ENCODE peak calls at places on chromosomes 1 and 21, in seven cellular contexts. I, B, T, E, Z, P and L are unnamed samples.

GRCh38 chr1:100443739-100444571 is 91.6 kb downstream of the CDC14A start:
- DNase-seq in B (peak; percentile 86), T (no peak), I (no peak), P (no peak), E (peak; percentile 35), Z (peak; percentile 74), L (peak; percentile 75)

GRCh38 chr1:82108843-82109242 is 308.1 kb downstream of the ADGRL2 start:
- DNase-seq in B (no peak), P (no peak), T (no peak), I (no peak), E (no peak), Z (no peak), L (no peak)

GRCh38 chr21:29423051-29423450 is 124.3 kb downstream of the BACH1 start:
- DNase-seq in I (no peak), Z (no peak), E (no peak), B (no peak), P (no peak), T (no peak), L (no peak)

GRCh38 chr1:3313579-3313955 is 140.9 kb upstream of the ARHGEF16 start:
- DNase-seq in Z (peak; percentile 52), P (peak; percentile 39), I (no peak), E (peak; percentile 90), B (peak; percentile 89), T (peak; percentile 88), L (peak; percentile 97)

GRCh38 chr21:45638707-45639106 is 4.8 kb upstream of the PCBP3 start:
- DNase-seq in I (no peak), B (no peak), E (no peak), P (no peak), T (no peak), Z (no peak), L (no peak)

GRCh38 chr1:203031467-203031866 is 5.2 kb downstream of the PPFIA4 start:
- DNase-seq in T (no peak), I (no peak), E (no peak), B (no peak), P (no peak), Z (no peak), L (no peak)

GRCh38 chr1:202836616-202837403 is 26.1 kb downstream of the PCAT6 start:
- DNase-seq in T (no peak), I (no peak), P (no peak), Z (no peak), E (no peak), B (no peak), L (no peak)

GRCh38 chr1:247905181-247905580 is 9.8 kb downstream of the OR2W3 start:
- DNase-seq in P (no peak), T (no peak), B (no peak), Z (no peak), E (no peak), I (no peak), L (no peak)

GRCh38 chr1:22861764-22862440 is 110.8 kb downstream of the LACTBL1 start:
- DNase-seq in Z (peak; percentile 62), P (no peak), B (peak; percentile 80), T (no peak), I (peak; percentile 80), E (peak; percentile 75), L (peak; percentile 83)

GRCh38 chr21:41289431-41289830 is 27.2 kb upstream of the FAM3B start:
- DNase-seq in I (no peak), P (no peak), Z (no peak), T (no peak), B (peak; percentile 4), E (peak; percentile 18), L (no peak)

GRCh38 chr1:201925961-201926585 is 20.3 kb downstream of the LMOD1 start:
- DNase-seq in E (no peak), P (no peak), I (no peak), B (peak; percentile 48), Z (no peak), T (no peak), L (peak; percentile 28)

GRCh38 chr1:91173379-91173890 is 151.6 kb upstream of the ZNF644 start:
- DNase-seq in Z (no peak), I (no peak), E (peak; percentile 2), T (no peak), P (no peak), B (no peak), L (peak; percentile 35)

GRCh38 chr1:6914646-6915178 is 129.5 kb downstream of the CAMTA1 start:
- DNase-seq in E (no peak), Z (no peak), B (no peak), I (no peak), T (no peak), P (no peak), L (no peak)

GRCh38 chr1:47459263-47459788 is 21.5 kb downstream of the FOXD2 start:
- DNase-seq in Z (no peak), E (no peak), T (no peak), I (no peak), B (no peak), P (no peak), L (no peak)

GRCh38 chr1:44077421-44077820 is 41.2 kb upstream of the KLF17 start:
- DNase-seq in I (no peak), Z (no peak), P (no peak), B (peak; percentile 49), E (no peak), T (no peak), L (peak; percentile 16)

GRCh38 chr1:217363319-217363718 is 267.6 kb downstream of the GPATCH2 start:
- DNase-seq in P (no peak), I (no peak), B (peak; percentile 29), E (peak; percentile 8), Z (no peak), T (no peak), L (no peak)

GRCh38 chr1:235403598-235403997 is 36.4 kb downstream of the TBCE start:
- DNase-seq in P (no peak), Z (no peak), B (no peak), I (no peak), E (no peak), T (no peak), L (no peak)

GRCh38 chr1:235399661-235400060 is 32.4 kb downstream of the TBCE start:
- DNase-seq in P (no peak), I (no peak), E (no peak), Z (no peak), B (no peak), T (no peak), L (no peak)

GRCh38 chr1:235404190-235404589 is 37.0 kb downstream of the TBCE start:
- DNase-seq in Z (no peak), B (no peak), E (no peak), T (no peak), P (no peak), I (no peak), L (no peak)

GRCh38 chr1:235402457-235403200 is 35.4 kb downstream of the TBCE start:
- DNase-seq in E (no peak), P (no peak), B (no peak), I (no peak), Z (peak; percentile 26), T (no peak), L (no peak)

DNA sequence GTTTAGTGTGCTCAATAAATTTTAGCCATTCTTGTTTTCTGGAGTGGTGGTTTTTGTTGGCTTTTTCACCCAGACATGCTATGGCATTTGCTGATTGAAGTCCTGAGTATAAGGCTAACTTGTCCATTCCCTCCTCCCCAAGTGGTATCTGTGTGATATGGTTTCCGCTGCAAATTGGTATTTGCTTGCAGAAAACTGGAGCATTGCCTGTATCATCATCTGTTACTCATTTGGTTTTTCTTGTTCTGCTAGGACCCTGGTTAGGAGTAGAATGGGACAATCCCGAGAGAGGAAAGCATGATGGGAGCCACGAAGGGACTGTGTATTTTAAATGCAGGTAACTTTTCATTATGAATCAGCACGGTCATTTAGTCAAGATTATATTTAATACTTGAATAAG is 34.0 kb downstream of the TBCE start:
- DNase-seq in B (no peak), T (no peak), E (peak; percentile 57), Z (no peak), P (no peak), I (no peak), L (peak; percentile 33)
- H3K4me3 ChIP-seq in B (no peak overlapping the region), T (no peak overlapping the region), E (no peak overlapping the region), Z (no peak overlapping the region), P (no peak overlapping the region), I (no peak overlapping the region), L (no peak overlapping the region)

DNA sequence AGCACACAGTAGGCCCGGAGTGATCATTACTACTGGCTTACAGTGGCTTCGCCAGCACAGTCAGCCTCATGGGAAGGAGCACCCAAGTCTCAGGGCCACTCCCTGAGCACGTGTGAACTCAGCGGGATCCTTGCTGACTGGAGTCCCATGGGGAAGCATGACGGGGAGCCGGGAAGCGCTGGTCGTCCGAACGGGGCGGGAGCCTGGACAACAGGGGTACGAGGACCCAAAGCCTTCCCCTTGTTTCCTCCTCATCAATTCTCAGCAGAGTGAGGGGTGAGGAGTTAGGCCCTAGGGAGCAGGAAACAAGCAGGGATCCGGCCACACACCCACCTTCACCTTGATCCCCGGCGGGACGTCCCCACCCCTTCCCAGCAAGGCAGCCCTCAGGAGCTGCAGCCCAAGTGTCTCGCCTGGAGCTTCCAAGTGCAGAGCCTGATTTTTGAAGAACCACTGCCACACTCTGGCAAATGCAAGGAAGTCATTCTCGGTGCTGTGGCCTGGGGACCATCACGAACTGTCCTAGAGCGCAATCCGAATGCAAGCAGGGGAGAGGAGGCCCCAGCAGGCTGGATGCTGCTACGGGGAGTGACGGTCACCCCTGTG is 35.5 kb downstream of the TOMM20 start:
- DNase-seq in P (no peak), E (peak; percentile 76), B (peak; percentile 60), T (peak; percentile 40), I (peak; percentile 77), Z (peak; percentile 44), L (peak; percentile 79)
- TF ChIP-seq CTCF in P (peak; percentile 26), E (peak; percentile 44), B (peak; percentile 48), T (no peak), I (peak; percentile 30), Z (peak; percentile 33), L (peak; percentile 48)

DNA sequence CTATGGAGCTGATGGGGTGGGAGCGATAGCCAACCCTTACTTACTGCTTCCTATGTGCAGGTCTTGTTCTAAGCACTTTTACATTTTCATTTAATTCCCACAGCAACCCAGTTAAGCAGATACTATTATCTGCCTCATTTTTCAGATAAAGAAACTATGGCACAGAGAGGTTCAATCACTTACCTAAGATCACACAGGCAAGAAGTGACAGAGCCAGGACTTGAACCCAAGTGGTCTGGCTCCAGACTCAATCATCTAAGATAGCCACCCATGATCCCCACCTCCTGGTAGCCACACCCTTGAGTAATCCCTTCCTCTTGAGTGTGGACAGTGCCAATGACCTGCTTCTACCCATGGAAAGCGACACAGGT is 23.2 kb upstream of the IFNAR1 start:
- DNase-seq in E (no peak), P (no peak), B (no peak), T (no peak), Z (no peak), I (no peak), L (no peak)
- H3K4me3 ChIP-seq in E (no peak overlapping the region), P (no peak overlapping the region), B (no peak overlapping the region), T (no peak overlapping the region), Z (no peak overlapping the region), I (no peak overlapping the region), L (no peak overlapping the region)

GRCh38 chr1:40855513-40855912 is 6.7 kb downstream of the CITED4 start:
- DNase-seq in T (no peak), P (no peak), I (no peak), Z (no peak), E (no peak), B (no peak), L (no peak)
- TF ChIP-seq CTCF in T (no peak), P (peak; percentile 32), I (peak; percentile 40), Z (peak; percentile 37), E (peak; percentile 36), B (peak; percentile 16), L (peak; percentile 17)

GRCh38 chr1:103142466-103142865 is 34.1 kb upstream of the COL11A1 start:
- DNase-seq in T (no peak), P (no peak), B (no peak), E (no peak), I (no peak), Z (no peak), L (no peak)
- H3K4me3 ChIP-seq in T (no peak overlapping the region), P (no peak overlapping the region), B (no peak overlapping the region), E (no peak overlapping the region), I (no peak overlapping the region), Z (no peak overlapping the region), L (no peak overlapping the region)

GRCh38 chr1:42849944-42850343 is 3.5 kb downstream of the ZNF691 start:
- DNase-seq in B (no peak), I (no peak), Z (no peak), T (no peak), P (no peak), E (no peak), L (no peak)
- TF ChIP-seq CTCF in B (no peak), I (no peak), Z (no peak), T (no peak), P (no peak), E (no peak), L (no peak)